ENCODE peak calls at places on chromosome 2, in nine cellular contexts. C is CD8-positive, alpha-beta T cell; T is kidney; Y is lower lobe of right lung; R is colonic mucosa; L is cardiac muscle cell; F is H1; A is effector memory CD4-positive, alpha-beta T cell; V is heart right ventricle. P is an unnamed sample. For H3K4me1, the result is how much of the 10 kb centered on the place peaks cover.

GRCh38 chr2:46008082-46008870 is 288.9 kb upstream of the EPAS1 start:
- DNase-seq in C (no peak), T (no peak), Y (no peak), R (no peak), L (peak), F (no peak), A (no peak), V (no peak), P (no peak)

GRCh38 chr2:178304262-178304661 is 110.0 kb downstream of the OSBPL6 start:
- DNase-seq in C (no peak), T (no peak), Y (no peak), R (no peak), L (no peak), F (no peak), A (no peak), V (no peak), P (no peak)

GRCh38 chr2:240437861-240438809 is 2.7 kb downstream of the GPC1 start:
- DNase-seq in C (peak), T (peak), Y (peak), R (peak), L (peak), F (no peak), A (peak), V (peak), P (no peak)

GRCh38 chr2:225113356-225114015 is 71.2 kb upstream of the DOCK10 start:
- DNase-seq in C (no peak), T (no peak), Y (no peak), R (no peak), L (no peak), F (no peak), A (no peak), V (no peak), P (no peak)

GRCh38 chr2:45458909-45459563 is 152.0 kb downstream of the SRBD1 start:
- DNase-seq in C (no peak), T (no peak), Y (no peak), R (peak), L (peak), F (no peak), A (no peak), V (no peak), P (peak)

GRCh38 chr2:197498937-197499593 is 575 bp downstream of the HSPD1 start:
- DNase-seq in C (peak), T (peak), Y (peak), R (peak), L (peak), F (no peak), A (peak), V (peak), P (peak)

GRCh38 chr2:7394195-7394594 is 477.0 kb downstream of the RNF144A start:
- DNase-seq in C (no peak), T (no peak), Y (no peak), R (no peak), L (no peak), F (no peak), A (no peak), V (no peak), P (no peak)

GRCh38 chr2:121137571-121137970 is 147.4 kb downstream of the TFCP2L1 start:
- DNase-seq in C (no peak), T (no peak), Y (no peak), R (no peak), L (no peak), F (no peak), A (no peak), V (no peak), P (no peak)

GRCh38 chr2:108315408-108316193 is 26.9 kb downstream of the SULT1C2 start:
- DNase-seq in C (no peak), T (no peak), Y (no peak), R (peak), L (no peak), F (no peak), A (no peak), V (no peak), P (no peak)

GRCh38 chr2:208250401-208250800 is 4.5 kb downstream of the IDH1 start:
- DNase-seq in C (no peak), T (no peak), Y (no peak), R (no peak), L (peak), F (no peak), A (no peak), V (no peak), P (no peak)

GRCh38 chr2:9286553-9287399 is 80.2 kb downstream of the ASAP2 start:
- DNase-seq in C (no peak), T (no peak), Y (no peak), R (no peak), L (no peak), F (no peak), A (no peak), V (no peak), P (no peak)

GRCh38 chr2:151361674-151362380 is 4.4 kb downstream of the TNFAIP6 start:
- DNase-seq in C (no peak), T (no peak), Y (no peak), R (no peak), L (no peak), F (no peak), A (no peak), V (no peak), P (no peak)

GRCh38 chr2:98118161-98118560 is 31.2 kb downstream of the VWA3B start:
- DNase-seq in C (no peak), T (no peak), Y (no peak), R (no peak), L (peak), F (no peak), A (no peak), V (no peak), P (no peak)

GRCh38 chr2:191610749-191611148 is 67.2 kb upstream of the NABP1 start:
- DNase-seq in C (no peak), T (no peak), Y (no peak), R (no peak), L (no peak), F (no peak), A (no peak), V (no peak), P (no peak)

GRCh38 chr2:237441605-237442004 is 27.6 kb upstream of the COL6A3 start:
- DNase-seq in C (no peak), T (no peak), Y (no peak), R (no peak), L (peak), F (no peak), A (no peak), V (no peak), P (no peak)

GRCh38 chr2:168468354-168468753 is 12.3 kb downstream of the CERS6 start:
- DNase-seq in C (no peak), T (no peak), Y (no peak), R (no peak), L (no peak), F (no peak), A (no peak), V (no peak), P (no peak)
- H3K4me1 ChIP-seq in C (half or more), T (under half), Y (under half), R (under half), L (under half), F (under half), A (under half), V (under half), P (under half)

GRCh38 chr2:3466966-3467365 is 52.4 kb downstream of the ADI1 start:
- DNase-seq in C (no peak), T (no peak), Y (no peak), R (no peak), L (no peak), F (no peak), A (no peak), V (no peak), P (no peak)
- H3K4me1 ChIP-seq in C (under half), T (under half), Y (under half), R (under half), L (under half), F (under half), A (under half), V (under half), P (under half)

GRCh38 chr2:239110595-239111048 is 262.7 kb downstream of the TWIST2 start:
- DNase-seq in C (no peak), T (no peak), Y (no peak), R (no peak), L (no peak), F (no peak), A (no peak), V (no peak), P (no peak)
- H3K4me1 ChIP-seq in C (under half), T (under half), Y (under half), R (under half), L (under half), F (under half), A (under half), V (under half), P (under half)

GRCh38 chr2:218291318-218291933 is 877 bp downstream of the TMBIM1 start:
- DNase-seq in C (no peak), T (no peak), Y (peak), R (no peak), L (peak), F (no peak), A (no peak), V (no peak), P (no peak)
- H3K4me1 ChIP-seq in C (half or more), T (half or more), Y (half or more), R (under half), L (under half), F (under half), A (under half), V (under half), P (half or more)

DNA sequence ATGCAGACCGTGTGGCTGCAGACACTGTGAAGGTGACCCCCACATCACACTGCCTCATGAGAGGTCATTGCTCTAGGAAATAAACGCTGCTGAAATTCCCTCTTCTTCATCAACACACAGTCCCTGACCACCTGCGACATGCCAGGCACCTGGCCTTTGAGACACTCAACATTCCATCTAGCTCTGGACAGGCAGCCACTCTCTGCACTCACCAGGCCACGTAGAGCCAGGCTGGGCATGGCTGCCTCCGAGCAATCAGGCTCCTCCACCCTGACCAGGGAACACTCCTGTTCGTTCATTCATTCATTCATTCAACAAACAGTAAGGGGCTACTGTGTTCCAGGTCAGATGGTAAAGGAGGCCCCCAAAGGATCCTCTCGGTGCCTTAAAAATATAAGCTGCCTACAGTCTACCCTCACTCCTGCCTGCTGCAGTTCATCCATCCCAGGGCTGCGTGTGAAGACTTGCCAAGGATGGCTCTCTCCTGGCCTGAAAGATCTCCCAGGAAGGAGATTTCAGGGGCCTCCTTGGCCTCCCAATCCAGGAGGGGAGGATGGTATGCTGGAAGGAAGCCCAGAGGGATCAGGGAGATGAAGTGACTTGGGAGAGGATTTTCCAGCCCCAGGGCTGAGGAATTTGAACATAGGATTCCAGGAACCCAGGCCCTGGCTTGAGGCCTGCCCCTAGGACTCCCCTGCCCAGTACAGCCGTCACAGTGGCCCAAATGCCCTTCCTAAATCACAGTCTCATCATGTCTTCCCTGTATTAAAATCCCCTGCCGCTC is 66.7 kb downstream of the TNS1 start:
- DNase-seq in C (no peak), T (peak), Y (peak), R (no peak), L (peak), F (no peak), A (no peak), V (no peak), P (no peak)
- H3K4me1 ChIP-seq in C (under half), T (half or more), Y (half or more), R (under half), L (under half), F (under half), A (under half), V (half or more), P (half or more)

GRCh38 chr2:223047260-223047761 is 4.7 kb upstream of the KCNE4 start:
- DNase-seq in C (no peak), T (no peak), Y (no peak), R (no peak), L (peak), F (no peak), A (no peak), V (no peak), P (no peak)

GRCh38 chr2:223046470-223047053 is 5.4 kb upstream of the KCNE4 start:
- DNase-seq in C (no peak), T (no peak), Y (no peak), R (no peak), L (no peak), F (no peak), A (no peak), V (no peak), P (no peak)

GRCh38 chr2:223043164-223043941 is 8.6 kb upstream of the KCNE4 start:
- DNase-seq in C (no peak), T (no peak), Y (no peak), R (no peak), L (no peak), F (no peak), A (no peak), V (no peak), P (no peak)

GRCh38 chr2:223044092-223044836 is 7.7 kb upstream of the KCNE4 start:
- DNase-seq in C (no peak), T (no peak), Y (no peak), R (no peak), L (no peak), F (no peak), A (no peak), V (no peak), P (no peak)

DNA sequence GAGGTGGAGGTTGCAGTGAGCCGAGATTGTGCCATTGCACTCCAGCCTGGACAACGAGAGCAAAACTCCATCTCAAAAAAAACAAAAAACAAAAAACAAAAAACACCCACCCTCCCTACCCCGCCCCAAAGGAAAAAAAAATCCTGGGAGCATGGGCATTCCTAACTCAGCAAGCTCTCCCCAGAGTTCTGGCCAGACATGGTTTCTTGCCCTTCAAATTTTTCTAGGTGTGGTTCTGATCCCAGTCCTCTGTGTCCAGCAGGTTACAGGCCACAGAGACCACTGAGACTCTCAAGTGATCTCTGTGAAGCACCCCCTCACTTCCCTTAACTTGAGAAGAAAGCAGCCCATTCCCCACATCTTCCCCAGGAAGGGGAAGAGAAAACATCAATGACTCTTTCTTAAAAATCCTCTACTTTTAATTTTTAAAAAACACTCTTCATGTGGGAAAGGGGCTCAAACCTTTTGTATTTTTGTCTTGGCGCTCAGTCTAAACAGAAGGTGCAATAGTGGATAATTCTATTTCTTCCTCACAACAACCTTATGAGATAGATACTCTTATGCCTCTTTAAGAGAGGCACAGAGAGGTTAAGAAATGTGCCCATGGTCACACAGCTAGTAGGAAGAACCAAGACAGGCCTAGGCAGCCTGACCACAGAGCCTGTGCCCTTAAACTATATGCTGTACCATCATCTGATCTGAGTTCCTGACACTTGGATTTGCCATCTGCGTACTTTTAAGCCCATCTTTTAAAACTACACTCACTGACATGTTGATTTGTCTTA is 6.9 kb upstream of the KCNE4 start:
- DNase-seq in C (no peak), T (no peak), Y (no peak), R (no peak), L (no peak), F (no peak), A (no peak), V (no peak), P (no peak)
- H3K4me1 ChIP-seq in C (under half), T (under half), Y (under half), R (under half), L (under half), F (under half), A (under half), V (under half), P (under half)

GRCh38 chr2:40431600-40431955 is 20.3 kb downstream of the SLC8A1 start:
- DNase-seq in C (no peak), T (no peak), Y (peak), R (no peak), L (peak), F (no peak), A (no peak), V (peak), P (no peak)
- H3K4me1 ChIP-seq in C (under half), T (under half), Y (under half), R (under half), L (under half), F (under half), A (under half), V (half or more), P (under half)

GRCh38 chr2:10931710-10932255 is 20.0 kb downstream of the KCNF1 start:
- DNase-seq in C (no peak), T (peak), Y (no peak), R (no peak), L (no peak), F (no peak), A (no peak), V (no peak), P (no peak)
- H3K4me1 ChIP-seq in C (under half), T (under half), Y (under half), R (under half), L (under half), F (under half), A (under half), V (under half), P (under half)

P was measured in ascending aorta.